ENCODE peak calls at places on chromosome 11, in eight cellular contexts. P is endothelial cell of umbilical vein; F is dorsolateral prefrontal cortex; U is adipocyte; Q is stimulated activated CD4-positive, alpha-beta T cell treated with anti-CD3 and anti-CD28 coated beads, Interleukin-4, amount 100 ng/mL, for 1 hour; Z is M059J; A is NCI-H1436; O is CD8-positive, alpha-beta memory T cell. C is an unnamed sample.

GRCh38 chr11:77113382-77114088 is 10.9 kb downstream of the OMP start:
- DNase-seq in P (peak; percentile 26), Z (peak; percentile 63), O (no peak), F (no peak), Q (peak; percentile 21), U (peak; percentile 72), A (no peak), C (peak; percentile 56)

GRCh38 chr11:87012673-87013072 is 25.1 kb upstream of the TMEM135 start:
- DNase-seq in F (no peak), O (no peak), A (no peak), Q (no peak), P (no peak), Z (no peak), U (no peak), C (no peak)

GRCh38 chr11:7292902-7293301 is 41.2 kb downstream of the SYT9 start:
- DNase-seq in P (no peak), F (no peak), Q (no peak), A (no peak), O (no peak), Z (no peak), U (no peak), C (no peak)

GRCh38 chr11:119377112-119377901 is 4.2 kb downstream of the USP2 start:
- DNase-seq in Z (peak; percentile 54), A (no peak), F (no peak), O (no peak), U (no peak), P (no peak), Q (no peak), C (no peak)

GRCh38 chr11:126490261-126490660 is 134.8 kb downstream of the ST3GAL4 start:
- DNase-seq in Q (no peak), F (no peak), A (no peak), Z (no peak), O (no peak), U (no peak), P (no peak), C (no peak)

GRCh38 chr11:120645639-120646038 is 134.1 kb downstream of the GRIK4 start:
- DNase-seq in A (no peak), U (no peak), P (no peak), Z (no peak), O (no peak), Q (no peak), F (no peak), C (peak; percentile 59)

GRCh38 chr11:36672815-36673450 is 74.9 kb upstream of the RAG2 start:
- DNase-seq in F (no peak), U (peak; percentile 83), A (no peak), Z (peak; percentile 61), P (peak; percentile 53), O (no peak), Q (no peak), C (no peak)

GRCh38 chr11:96124155-96124554 is 200.2 kb upstream of the MTMR2 start:
- DNase-seq in Q (no peak), O (no peak), U (no peak), Z (no peak), F (no peak), P (no peak), A (no peak), C (no peak)

GRCh38 chr11:85823816-85824215 is 12.9 kb upstream of the SYTL2 start:
- DNase-seq in O (peak; percentile 64), U (no peak), Q (no peak), A (no peak), P (no peak), F (no peak), Z (peak; percentile 80), C (no peak)

GRCh38 chr11:114426280-114426679 is 13.0 kb upstream of the REXO2 start:
- DNase-seq in O (no peak), Q (no peak), U (no peak), A (no peak), P (no peak), Z (no peak), F (no peak), C (no peak)

C was measured in nephron progenitor cell.